ENCODE peak calls at places on chromosomes 1 and 21, in seven cellular contexts. P is astrocyte, H is A549, E is MM.1S, V is ovary, Q is heart right ventricle, Y is HFF-Myc. U is an unnamed sample.
A peak's percentile ranks its signal among the peaks of the same experiment; 100 is the strongest.

GRCh38 chr21:43975469-43976098 is 36.5 kb upstream of the TRAPPC10 start:
- DNase-seq in P (no peak), H (peak; percentile 50), E (peak; percentile 86), V (peak; percentile 91), Q (peak; percentile 73), Y (peak; percentile 19), U (peak; percentile 86)

GRCh38 chr1:184493987-184494388 is 107.2 kb downstream of the C1orf21 start:
- DNase-seq in P (no peak), H (no peak), E (no peak), V (no peak), Q (peak; percentile 34), Y (no peak), U (no peak)

GRCh38 chr1:28322209-28322608 is 6.6 kb upstream of the MED18 start:
- DNase-seq in P (no peak), H (peak; percentile 59), E (no peak), V (no peak), Q (no peak), Y (no peak), U (no peak)

GRCh38 chr1:202958544-202959275 is 598 bp upstream of the ADIPOR1 start:
- DNase-seq in P (no peak), H (no peak), E (peak; percentile 25), V (no peak), Q (no peak), Y (no peak), U (peak; percentile 16)

GRCh38 chr1:236685917-236686814 is at the start of gene ACTN2:
- DNase-seq in P (no peak), H (peak; percentile 10), E (no peak), V (peak; percentile 72), Q (peak; percentile 54), Y (no peak), U (no peak)

GRCh38 chr1:43818691-43819090 is 111.4 kb downstream of the ST3GAL3 start:
- DNase-seq in P (no peak), H (no peak), E (no peak), V (no peak), Q (no peak), Y (no peak), U (no peak)

GRCh38 chr1:36087233-36088123 is 1.2 kb upstream of the ADPRS start:
- DNase-seq in P (no peak), H (no peak), E (no peak), V (peak; percentile 48), Q (no peak), Y (no peak), U (peak; percentile 32)

GRCh38 chr1:89622895-89623294 is 10.0 kb upstream of the LRRC8C start:
- DNase-seq in P (no peak), H (peak; percentile 25), E (peak; percentile 43), V (no peak), Q (no peak), Y (no peak), U (no peak)

GRCh38 chr1:115978292-115978941 is 2.1 kb downstream of the SLC22A15 start:
- DNase-seq in P (no peak), H (no peak), E (no peak), V (no peak), Q (no peak), Y (no peak), U (no peak)

GRCh38 chr1:34470406-34470805 is 284.4 kb upstream of the GJB5 start:
- DNase-seq in P (no peak), H (no peak), E (no peak), V (no peak), Q (no peak), Y (no peak), U (no peak)

GRCh38 chr1:181972256-181972655 is 89.3 kb downstream of the ZNF648 start:
- DNase-seq in P (no peak), H (no peak), E (no peak), V (no peak), Q (no peak), Y (no peak), U (no peak)

GRCh38 chr1:116806245-116806644 is 52.0 kb downstream of the CD2 start:
- DNase-seq in P (no peak), H (no peak), E (peak; percentile 69), V (no peak), Q (no peak), Y (no peak), U (peak; percentile 91)

GRCh38 chr1:31368611-31369107 is 4.2 kb downstream of the FABP3 start:
- DNase-seq in P (no peak), H (no peak), E (no peak), V (peak; percentile 63), Q (peak; percentile 73), Y (no peak), U (no peak)

GRCh38 chr1:93710499-93710898 is 28.9 kb upstream of the BCAR3 start:
- DNase-seq in P (no peak), H (no peak), E (no peak), V (no peak), Q (no peak), Y (no peak), U (no peak)

GRCh38 chr21:36663033-36663855 is 35.7 kb upstream of the SIM2 start:
- DNase-seq in P (no peak), H (no peak), E (no peak), V (no peak), Q (no peak), Y (no peak), U (no peak)

GRCh38 chr1:196144588-196144987 is 463.7 kb downstream of the KCNT2 start:
- DNase-seq in P (no peak), H (no peak), E (no peak), V (no peak), Q (no peak), Y (no peak), U (no peak)

GRCh38 chr1:223776075-223776814 is 63.9 kb downstream of the CAPN2 start:
- DNase-seq in P (peak; percentile 94), H (peak; percentile 83), E (no peak), V (no peak), Q (no peak), Y (peak; percentile 40), U (peak; percentile 44)

GRCh38 chr1:233216009-233216408 is 79.5 kb downstream of the PCNX2 start:
- DNase-seq in P (no peak), H (no peak), E (no peak), V (no peak), Q (no peak), Y (no peak), U (no peak)

GRCh38 chr1:48777219-48777895 is 666 bp upstream of the BEND5 start:
- DNase-seq in P (no peak), H (no peak), E (no peak), V (peak; percentile 33), Q (peak; percentile 8), Y (no peak), U (no peak)

DNA sequence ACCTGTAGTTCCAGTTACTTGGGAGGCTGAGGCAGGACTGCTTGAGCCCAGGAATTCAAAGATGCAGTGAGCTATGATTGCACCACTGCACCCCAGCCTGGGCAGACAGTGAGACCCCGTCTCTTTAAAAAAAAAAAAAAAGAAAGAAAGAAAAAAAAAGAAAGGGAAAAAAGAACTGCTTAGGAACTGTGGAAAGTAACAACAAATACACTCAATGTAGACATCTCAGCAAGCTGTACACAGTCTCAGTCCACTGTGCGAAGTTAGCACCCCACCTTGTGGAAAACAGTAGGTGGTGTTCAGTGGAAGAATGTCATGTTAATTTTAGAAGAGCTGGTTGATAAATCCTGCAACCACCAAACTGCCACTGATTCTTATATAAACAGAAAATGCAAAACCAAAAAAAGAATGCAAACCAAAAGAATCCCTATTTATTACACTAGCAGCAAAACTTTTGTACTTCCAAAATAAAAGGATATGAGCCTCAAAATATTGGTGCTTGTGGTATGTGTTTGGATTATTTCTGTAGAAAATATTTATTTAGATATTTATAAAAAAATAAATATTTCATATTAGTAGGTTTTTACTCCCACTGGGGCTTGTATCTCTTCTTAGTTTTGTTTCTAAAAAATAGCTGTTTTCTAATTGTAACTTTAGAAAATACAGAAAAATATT is 31.1 kb downstream of the ALG14 start:
- DNase-seq in P (peak; percentile 78), H (peak; percentile 73), E (peak; percentile 7), V (peak; percentile 48), Q (peak; percentile 76), Y (peak; percentile 70), U (peak; percentile 55)
- H3K4me3 ChIP-seq in P (no peak overlapping the region), H (no peak overlapping the region), E (no peak overlapping the region), V (no peak overlapping the region), Q (no peak overlapping the region), Y (no peak overlapping the region), U (no peak overlapping the region)

GRCh38 chr1:235329139-235329808 is 904 bp downstream of the GGPS1 start:
- DNase-seq in P (peak; percentile 28), H (peak; percentile 50), E (peak; percentile 83), V (peak; percentile 47), Q (no peak), Y (no peak), U (peak; percentile 85)
- TF ChIP-seq CTCF in P (no peak), H (peak; percentile 7), E (peak; percentile 40), V (no peak), Q (no peak), Y (no peak), U (peak; percentile 26)

GRCh38 chr1:20028125-20028524 is 41.9 kb upstream of the PLA2G5 start:
- DNase-seq in P (no peak), H (no peak), E (no peak), V (peak; percentile 70), Q (peak; percentile 42), Y (no peak), U (no peak)

GRCh38 chr1:20031161-20031560 is 38.8 kb upstream of the PLA2G5 start:
- DNase-seq in P (no peak), H (no peak), E (no peak), V (no peak), Q (no peak), Y (no peak), U (no peak)

GRCh38 chr1:20029178-20029912 is 40.6 kb upstream of the PLA2G5 start:
- DNase-seq in P (no peak), H (no peak), E (no peak), V (peak; percentile 82), Q (peak; percentile 56), Y (no peak), U (no peak)

GRCh38 chr1:20031836-20032235 is 38.2 kb upstream of the PLA2G5 start:
- DNase-seq in P (no peak), H (no peak), E (no peak), V (no peak), Q (no peak), Y (no peak), U (no peak)

GRCh38 chr1:20028726-20029125 is 41.3 kb upstream of the PLA2G5 start:
- DNase-seq in P (no peak), H (no peak), E (no peak), V (peak; percentile 53), Q (no peak), Y (no peak), U (no peak)
- H3K4me3 ChIP-seq in P (no peak overlapping the region), H (no peak overlapping the region), E (no peak overlapping the region), V (peak overlapping the region; percentile 40), Q (peak overlapping the region; percentile 52), Y (no peak overlapping the region), U (no peak overlapping the region)

GRCh38 chr1:235072096-235072495 is 56.5 kb downstream of the TOMM20 start:
- DNase-seq in P (no peak), H (no peak), E (no peak), V (no peak), Q (no peak), Y (no peak), U (no peak)

GRCh38 chr1:235074335-235075120 is 54.1 kb downstream of the TOMM20 start:
- DNase-seq in P (peak; percentile 79), H (peak; percentile 86), E (peak; percentile 78), V (no peak), Q (peak; percentile 52), Y (peak; percentile 73), U (peak; percentile 87)

GRCh38 chr1:235075121-235075954 is 53.3 kb downstream of the TOMM20 start:
- DNase-seq in P (peak; percentile 96), H (peak; percentile 90), E (peak; percentile 95), V (peak; percentile 79), Q (peak; percentile 86), Y (peak; percentile 53), U (peak; percentile 96)

GRCh38 chr1:235073968-235074334 is 54.7 kb downstream of the TOMM20 start:
- DNase-seq in P (no peak), H (no peak), E (peak; percentile 34), V (no peak), Q (no peak), Y (no peak), U (peak; percentile 55)

GRCh38 chr1:235073331-235073967 is 55.2 kb downstream of the TOMM20 start:
- DNase-seq in P (no peak), H (peak; percentile 99), E (no peak), V (peak; percentile 47), Q (peak; percentile 48), Y (no peak), U (no peak)
- TF ChIP-seq CTCF in P (no peak), H (no peak), E (no peak), V (no peak), Q (no peak), Y (no peak), U (no peak)

U was measured in GM12865.